ENCODE peak calls at places on chromosomes 4 and X, in ten cellular contexts. One of them, this sample, is unnamed.
A peak's percentile ranks its signal among the peaks of the same experiment; 100 is the strongest.

GRCh38 chr4:162839814-162840213 is 326.9 kb downstream of the NAF1 start:
- DNase-seq in progenitor cell of endocrine pancreas: no peak
- DNase-seq in transverse colon: no peak
- DNase-seq in psoas muscle: no peak
- DNase-seq in NB4: peak; percentile 4
- DNase-seq in kidney: no peak
- DNase-seq in tibial nerve: no peak
- DNase-seq in BE2C: no peak
- DNase-seq in GM10248: no peak
- DNase-seq in glutamatergic neuron: no peak
- DNase-seq in this sample: no peak

GRCh38 chr4:123564758-123565346 is 168.3 kb downstream of the SPRY1 start:
- DNase-seq in glutamatergic neuron: peak; percentile 40
- DNase-seq in GM10248: peak; percentile 76
- DNase-seq in NB4: peak; percentile 91
- DNase-seq in tibial nerve: no peak
- DNase-seq in progenitor cell of endocrine pancreas: no peak
- DNase-seq in psoas muscle: no peak
- DNase-seq in kidney: no peak
- DNase-seq in transverse colon: peak; percentile 66
- DNase-seq in BE2C: peak; percentile 53
- DNase-seq in this sample: peak; percentile 59

GRCh38 chr4:1593881-1594345 is 90.2 kb downstream of the FAM53A start:
- DNase-seq in tibial nerve: no peak
- DNase-seq in BE2C: peak; percentile 36
- DNase-seq in psoas muscle: no peak
- DNase-seq in progenitor cell of endocrine pancreas: no peak
- DNase-seq in transverse colon: no peak
- DNase-seq in glutamatergic neuron: peak; percentile 33
- DNase-seq in NB4: no peak
- DNase-seq in GM10248: no peak
- DNase-seq in kidney: peak; percentile 45
- DNase-seq in this sample: no peak

GRCh38 chr4:107578321-107578720 is 141.7 kb downstream of the PAPSS1 start:
- DNase-seq in NB4: no peak
- DNase-seq in tibial nerve: no peak
- DNase-seq in progenitor cell of endocrine pancreas: no peak
- DNase-seq in psoas muscle: no peak
- DNase-seq in transverse colon: no peak
- DNase-seq in glutamatergic neuron: no peak
- DNase-seq in BE2C: no peak
- DNase-seq in kidney: no peak
- DNase-seq in GM10248: no peak
- DNase-seq in this sample: no peak

GRCh38 chrX:150236304-150236703 is 126.8 kb upstream of the MAMLD1 start:
- DNase-seq in GM10248: no peak
- DNase-seq in BE2C: no peak
- DNase-seq in psoas muscle: no peak
- DNase-seq in progenitor cell of endocrine pancreas: no peak
- DNase-seq in NB4: no peak
- DNase-seq in glutamatergic neuron: no peak
- DNase-seq in transverse colon: no peak
- DNase-seq in tibial nerve: no peak
- DNase-seq in kidney: no peak
- DNase-seq in this sample: no peak

GRCh38 chrX:123450217-123450616 is 266.1 kb downstream of the GRIA3 start:
- DNase-seq in progenitor cell of endocrine pancreas: no peak
- DNase-seq in GM10248: peak; percentile 3
- DNase-seq in kidney: no peak
- DNase-seq in BE2C: no peak
- DNase-seq in NB4: peak; percentile 1
- DNase-seq in glutamatergic neuron: no peak
- DNase-seq in tibial nerve: no peak
- DNase-seq in psoas muscle: no peak
- DNase-seq in transverse colon: no peak
- DNase-seq in this sample: no peak

GRCh38 chr4:10162341-10163000 is 45.9 kb upstream of the WDR1 start:
- DNase-seq in transverse colon: peak; percentile 65
- DNase-seq in glutamatergic neuron: no peak
- DNase-seq in NB4: no peak
- DNase-seq in psoas muscle: no peak
- DNase-seq in progenitor cell of endocrine pancreas: no peak
- DNase-seq in tibial nerve: no peak
- DNase-seq in kidney: no peak
- DNase-seq in GM10248: no peak
- DNase-seq in BE2C: no peak
- DNase-seq in this sample: no peak

GRCh38 chr4:98828801-98829200 is 100.1 kb downstream of the EIF4E start:
- DNase-seq in transverse colon: peak; percentile 13
- DNase-seq in NB4: peak; percentile 28
- DNase-seq in tibial nerve: no peak
- DNase-seq in psoas muscle: no peak
- DNase-seq in glutamatergic neuron: no peak
- DNase-seq in BE2C: peak; percentile 4
- DNase-seq in kidney: no peak
- DNase-seq in progenitor cell of endocrine pancreas: no peak
- DNase-seq in GM10248: no peak
- DNase-seq in this sample: no peak

GRCh38 chr4:39446842-39447573 is 11.7 kb downstream of the RPL9 start:
- DNase-seq in transverse colon: peak; percentile 81
- DNase-seq in tibial nerve: no peak
- DNase-seq in kidney: peak; percentile 90
- DNase-seq in BE2C: no peak
- DNase-seq in GM10248: peak; percentile 79
- DNase-seq in glutamatergic neuron: peak; percentile 81
- DNase-seq in NB4: peak; percentile 25
- DNase-seq in psoas muscle: peak; percentile 55
- DNase-seq in progenitor cell of endocrine pancreas: peak; percentile 28
- DNase-seq in this sample: peak; percentile 70

GRCh38 chr4:40196724-40197281 is at the start of gene RHOH:
- DNase-seq in glutamatergic neuron: no peak
- DNase-seq in BE2C: no peak
- DNase-seq in kidney: no peak
- DNase-seq in progenitor cell of endocrine pancreas: no peak
- DNase-seq in NB4: peak; percentile 75
- DNase-seq in GM10248: peak; percentile 50
- DNase-seq in transverse colon: peak; percentile 76
- DNase-seq in psoas muscle: no peak
- DNase-seq in tibial nerve: no peak
- DNase-seq in this sample: peak; percentile 12

GRCh38 chr4:13907255-13907751 is 279.8 kb upstream of the BOD1L1 start:
- DNase-seq in psoas muscle: no peak
- DNase-seq in progenitor cell of endocrine pancreas: no peak
- DNase-seq in GM10248: no peak
- DNase-seq in tibial nerve: no peak
- DNase-seq in glutamatergic neuron: no peak
- DNase-seq in kidney: no peak
- DNase-seq in BE2C: no peak
- DNase-seq in transverse colon: no peak
- DNase-seq in NB4: no peak
- DNase-seq in this sample: peak; percentile 39

GRCh38 chr4:67575889-67576329 is 17.4 kb downstream of the STAP1 start:
- DNase-seq in progenitor cell of endocrine pancreas: no peak
- DNase-seq in glutamatergic neuron: no peak
- DNase-seq in GM10248: no peak
- DNase-seq in tibial nerve: no peak
- DNase-seq in kidney: no peak
- DNase-seq in transverse colon: no peak
- DNase-seq in BE2C: no peak
- DNase-seq in psoas muscle: no peak
- DNase-seq in NB4: no peak
- DNase-seq in this sample: no peak

GRCh38 chr4:101441446-101441845 is 94.1 kb upstream of the PPP3CA start:
- DNase-seq in psoas muscle: no peak
- DNase-seq in NB4: no peak
- DNase-seq in BE2C: no peak
- DNase-seq in transverse colon: no peak
- DNase-seq in tibial nerve: no peak
- DNase-seq in kidney: no peak
- DNase-seq in glutamatergic neuron: no peak
- DNase-seq in progenitor cell of endocrine pancreas: no peak
- DNase-seq in GM10248: no peak
- DNase-seq in this sample: no peak

GRCh38 chr4:22514431-22514830 is 1.4 kb downstream of the ADGRA3 start:
- DNase-seq in transverse colon: no peak
- DNase-seq in glutamatergic neuron: no peak
- DNase-seq in BE2C: no peak
- DNase-seq in NB4: no peak
- DNase-seq in GM10248: no peak
- DNase-seq in kidney: no peak
- DNase-seq in progenitor cell of endocrine pancreas: no peak
- DNase-seq in tibial nerve: no peak
- DNase-seq in psoas muscle: no peak
- DNase-seq in this sample: no peak

GRCh38 chr4:183204793-183205192 is 105.7 kb downstream of the WWC2 start:
- DNase-seq in kidney: no peak
- DNase-seq in progenitor cell of endocrine pancreas: no peak
- DNase-seq in glutamatergic neuron: no peak
- DNase-seq in GM10248: no peak
- DNase-seq in transverse colon: no peak
- DNase-seq in psoas muscle: no peak
- DNase-seq in NB4: no peak
- DNase-seq in tibial nerve: no peak
- DNase-seq in BE2C: no peak
- DNase-seq in this sample: no peak

GRCh38 chrX:9656277-9656676 is 109.4 kb downstream of the GPR143 start:
- DNase-seq in GM10248: no peak
- DNase-seq in psoas muscle: no peak
- DNase-seq in NB4: no peak
- DNase-seq in BE2C: no peak
- DNase-seq in glutamatergic neuron: no peak
- DNase-seq in kidney: peak; percentile 83
- DNase-seq in progenitor cell of endocrine pancreas: no peak
- DNase-seq in transverse colon: no peak
- DNase-seq in tibial nerve: no peak
- DNase-seq in this sample: peak; percentile 33

GRCh38 chrX:40922307-40922706 is 162.9 kb upstream of the USP9X start:
- DNase-seq in kidney: no peak
- DNase-seq in BE2C: no peak
- DNase-seq in NB4: peak; percentile 23
- DNase-seq in tibial nerve: no peak
- DNase-seq in transverse colon: no peak
- DNase-seq in psoas muscle: no peak
- DNase-seq in progenitor cell of endocrine pancreas: no peak
- DNase-seq in glutamatergic neuron: no peak
- DNase-seq in GM10248: no peak
- DNase-seq in this sample: no peak

GRCh38 chr4:84841435-84841834 is 125.1 kb downstream of the WDFY3 start:
- DNase-seq in BE2C: no peak
- DNase-seq in glutamatergic neuron: no peak
- DNase-seq in transverse colon: no peak
- DNase-seq in progenitor cell of endocrine pancreas: no peak
- DNase-seq in tibial nerve: no peak
- DNase-seq in GM10248: no peak
- DNase-seq in psoas muscle: no peak
- DNase-seq in kidney: no peak
- DNase-seq in NB4: no peak
- DNase-seq in this sample: no peak

GRCh38 chr4:140344621-140345020 is 28.8 kb upstream of the SCOC start:
- DNase-seq in NB4: no peak
- DNase-seq in glutamatergic neuron: no peak
- DNase-seq in psoas muscle: no peak
- DNase-seq in BE2C: no peak
- DNase-seq in GM10248: no peak
- DNase-seq in tibial nerve: no peak
- DNase-seq in kidney: no peak
- DNase-seq in progenitor cell of endocrine pancreas: no peak
- DNase-seq in transverse colon: no peak
- DNase-seq in this sample: no peak

GRCh38 chr4:138445098-138445497 is 202.9 kb upstream of the SLC7A11 start:
- DNase-seq in NB4: no peak
- DNase-seq in progenitor cell of endocrine pancreas: no peak
- DNase-seq in glutamatergic neuron: no peak
- DNase-seq in GM10248: no peak
- DNase-seq in kidney: no peak
- DNase-seq in tibial nerve: no peak
- DNase-seq in psoas muscle: no peak
- DNase-seq in transverse colon: no peak
- DNase-seq in BE2C: no peak
- DNase-seq in this sample: no peak

GRCh38 chrX:75291611-75292010 is 17.7 kb downstream of the UPRT start:
- DNase-seq in psoas muscle: no peak
- DNase-seq in GM10248: no peak
- DNase-seq in progenitor cell of endocrine pancreas: no peak
- DNase-seq in BE2C: no peak
- DNase-seq in NB4: no peak
- DNase-seq in transverse colon: no peak
- DNase-seq in glutamatergic neuron: no peak
- DNase-seq in kidney: no peak
- DNase-seq in tibial nerve: no peak
- DNase-seq in this sample: no peak

GRCh38 chrX:53047228-53047627 is 1.4 kb upstream of the GPR173 start:
- DNase-seq in kidney: no peak
- DNase-seq in transverse colon: no peak
- DNase-seq in progenitor cell of endocrine pancreas: no peak
- DNase-seq in tibial nerve: no peak
- DNase-seq in GM10248: no peak
- DNase-seq in NB4: peak; percentile 3
- DNase-seq in psoas muscle: no peak
- DNase-seq in BE2C: peak; percentile 40
- DNase-seq in glutamatergic neuron: peak; percentile 17
- DNase-seq in this sample: no peak
- TF ChIP-seq CTCF in kidney: no peak
- TF ChIP-seq CTCF in transverse colon: no peak
- TF ChIP-seq CTCF in progenitor cell of endocrine pancreas: peak; percentile 32
- TF ChIP-seq CTCF in tibial nerve: no peak
- TF ChIP-seq CTCF in GM10248: no peak
- TF ChIP-seq CTCF in NB4: peak; percentile 32
- TF ChIP-seq CTCF in psoas muscle: no peak
- TF ChIP-seq CTCF in BE2C: peak; percentile 59
- TF ChIP-seq CTCF in glutamatergic neuron: peak; percentile 48
- TF ChIP-seq CTCF in this sample: peak; percentile 10

GRCh38 chrX:30141966-30142365 is 73.4 kb upstream of the MAGEB2 start:
- DNase-seq in progenitor cell of endocrine pancreas: no peak
- DNase-seq in BE2C: no peak
- DNase-seq in transverse colon: no peak
- DNase-seq in kidney: no peak
- DNase-seq in glutamatergic neuron: no peak
- DNase-seq in GM10248: no peak
- DNase-seq in tibial nerve: no peak
- DNase-seq in psoas muscle: no peak
- DNase-seq in NB4: peak; percentile 57
- DNase-seq in this sample: peak; percentile 37
- TF ChIP-seq CTCF in progenitor cell of endocrine pancreas: peak; percentile 59
- TF ChIP-seq CTCF in BE2C: no peak
- TF ChIP-seq CTCF in transverse colon: no peak
- TF ChIP-seq CTCF in kidney: no peak
- TF ChIP-seq CTCF in glutamatergic neuron: peak; percentile 40
- TF ChIP-seq CTCF in GM10248: peak; percentile 22
- TF ChIP-seq CTCF in tibial nerve: no peak
- TF ChIP-seq CTCF in psoas muscle: no peak
- TF ChIP-seq CTCF in NB4: peak; percentile 14
- TF ChIP-seq CTCF in this sample: peak; percentile 39

GRCh38 chr4:47510506-47511143 is 25.6 kb downstream of the ATP10D start:
- DNase-seq in tibial nerve: no peak
- DNase-seq in glutamatergic neuron: no peak
- DNase-seq in NB4: peak; percentile 37
- DNase-seq in BE2C: no peak
- DNase-seq in kidney: no peak
- DNase-seq in psoas muscle: no peak
- DNase-seq in transverse colon: no peak
- DNase-seq in GM10248: peak; percentile 57
- DNase-seq in progenitor cell of endocrine pancreas: no peak
- DNase-seq in this sample: no peak
- TF ChIP-seq CTCF in tibial nerve: no peak
- TF ChIP-seq CTCF in glutamatergic neuron: no peak
- TF ChIP-seq CTCF in NB4: no peak
- TF ChIP-seq CTCF in BE2C: no peak
- TF ChIP-seq CTCF in kidney: no peak
- TF ChIP-seq CTCF in psoas muscle: no peak
- TF ChIP-seq CTCF in transverse colon: peak; percentile 11
- TF ChIP-seq CTCF in GM10248: peak; percentile 7
- TF ChIP-seq CTCF in progenitor cell of endocrine pancreas: no peak
- TF ChIP-seq CTCF in this sample: peak; percentile 45

GRCh38 chr4:38069271-38069760 is 109.1 kb downstream of the PTTG2 start:
- DNase-seq in NB4: peak; percentile 88
- DNase-seq in transverse colon: peak; percentile 72
- DNase-seq in glutamatergic neuron: peak; percentile 50
- DNase-seq in tibial nerve: no peak
- DNase-seq in progenitor cell of endocrine pancreas: peak; percentile 39
- DNase-seq in GM10248: peak; percentile 44
- DNase-seq in psoas muscle: no peak
- DNase-seq in kidney: no peak
- DNase-seq in BE2C: no peak
- DNase-seq in this sample: peak; percentile 75
- TF ChIP-seq CTCF in NB4: peak; percentile 68
- TF ChIP-seq CTCF in transverse colon: peak; percentile 11
- TF ChIP-seq CTCF in glutamatergic neuron: no peak
- TF ChIP-seq CTCF in tibial nerve: peak; percentile 10
- TF ChIP-seq CTCF in progenitor cell of endocrine pancreas: peak; percentile 70
- TF ChIP-seq CTCF in GM10248: no peak
- TF ChIP-seq CTCF in psoas muscle: no peak
- TF ChIP-seq CTCF in kidney: peak; percentile 32
- TF ChIP-seq CTCF in BE2C: peak; percentile 41
- TF ChIP-seq CTCF in this sample: peak; percentile 61

This sample was measured in adrenal gland.